ENCODE peak calls at places on chromosomes 13 and 19, in five cellular contexts. C is CD14-positive monocyte, Y is AG09309, Z is glutamatergic neuron, Q is omental fat pad. S is an unnamed sample.

GRCh38 chr13:109764474-109765292 is 21.7 kb downstream of the IRS2 start:
- DNase-seq in Z (peak), Y (no peak), Q (no peak), C (peak), S (no peak)

GRCh38 chr13:75395056-75395455 is 86.9 kb downstream of the TBC1D4 start:
- DNase-seq in Y (no peak), Q (no peak), C (no peak), Z (no peak), S (no peak)

GRCh38 chr19:42531313-42531712 is 3.0 kb upstream of the CEACAM1 start:
- DNase-seq in C (no peak), Z (no peak), Q (no peak), Y (no peak), S (no peak)

GRCh38 chr13:90256746-90257145 is 1090.7 kb upstream of the MIR17HG start:
- DNase-seq in C (no peak), Q (no peak), Z (no peak), Y (no peak), S (no peak)

GRCh38 chr13:105202384-105202783 is 1333.1 kb downstream of the EFNB2 start:
- DNase-seq in Y (no peak), Z (no peak), C (no peak), Q (no peak), S (no peak)

GRCh38 chr13:43848250-43848649 is 31.3 kb downstream of the CCDC122 start:
- DNase-seq in Q (no peak), Z (no peak), Y (peak), C (no peak), S (peak)

GRCh38 chr19:20078696-20079095 is 896 bp downstream of the ZNF90 start:
- DNase-seq in Q (no peak), C (no peak), Z (peak), Y (no peak), S (no peak)

GRCh38 chr13:45048890-45049407 is 59.6 kb downstream of the GPALPP1 start:
- DNase-seq in Y (no peak), Z (no peak), C (no peak), Q (no peak), S (no peak)

GRCh38 chr19:5961969-5962945 is 15.7 kb downstream of the RANBP3 start:
- DNase-seq in Z (no peak), C (peak), Q (no peak), Y (no peak), S (no peak)

GRCh38 chr13:76271728-76272232 is 614.4 kb downstream of the KCTD12 start:
- DNase-seq in C (no peak), Y (no peak), Z (no peak), Q (no peak), S (no peak)

GRCh38 chr13:106685142-106685541 is 117.2 kb upstream of the ARGLU1 start:
- DNase-seq in Y (no peak), Q (no peak), Z (no peak), C (no peak), S (no peak)

GRCh38 chr13:73129023-73129422 is 70.2 kb downstream of the KLF5 start:
- DNase-seq in Z (no peak), Q (no peak), C (no peak), Y (no peak), S (no peak)

GRCh38 chr13:106532111-106532929 is 3.1 kb downstream of the EFNB2 start:
- DNase-seq in Z (peak), Y (no peak), Q (no peak), C (no peak), S (no peak)

GRCh38 chr19:1512671-1513491 is at the start of gene ADAMTSL5:
- DNase-seq in Z (no peak), C (no peak), Y (no peak), Q (no peak), S (peak)

GRCh38 chr13:49308104-49308875 is 60.6 kb downstream of the CDADC1 start:
- DNase-seq in Y (no peak), Q (no peak), C (no peak), Z (no peak), S (peak)

GRCh38 chr19:33520844-33521479 is 629 bp downstream of the PEPD start:
- DNase-seq in Y (no peak), Q (no peak), C (no peak), Z (no peak), S (no peak)

GRCh38 chr19:2054763-2055162 is 3.7 kb upstream of the MKNK2 start:
- DNase-seq in Y (no peak), Z (no peak), Q (no peak), C (no peak), S (no peak)

GRCh38 chr19:50568321-50569022 is at the start of gene LRRC4B:
- DNase-seq in Z (peak), C (no peak), Q (no peak), Y (no peak), S (no peak)

GRCh38 chr19:46404039-46404883 is 9.1 kb downstream of the CCDC8 start:
- DNase-seq in Y (no peak), Z (peak), Q (no peak), C (no peak), S (no peak)
- TF ChIP-seq CTCF in Y (peak), Z (no peak), Q (no peak), C (peak), S (no peak)

GRCh38 chr19:4581381-4582111 is 22.1 kb upstream of the SEMA6B start:
- DNase-seq in Q (no peak), C (no peak), Y (no peak), Z (peak), S (no peak)

GRCh38 chr19:4580961-4581380 is 21.5 kb upstream of the SEMA6B start:
- DNase-seq in Y (no peak), Z (no peak), Q (no peak), C (no peak), S (no peak)

GRCh38 chr19:4579389-4579788 is 19.9 kb upstream of the SEMA6B start:
- DNase-seq in Q (no peak), C (no peak), Y (no peak), Z (no peak), S (no peak)

GRCh38 chr19:4578552-4579248 is 19.2 kb upstream of the SEMA6B start:
- DNase-seq in Q (no peak), Z (no peak), C (no peak), Y (no peak), S (no peak)

GRCh38 chr19:4580021-4580901 is 20.8 kb upstream of the SEMA6B start:
- DNase-seq in Q (no peak), Y (no peak), C (no peak), Z (peak), S (no peak)
- TF ChIP-seq CTCF in Q (no peak), Y (no peak), C (no peak), Z (no peak), S (peak)

GRCh38 chr19:8343483-8343844 is 402 bp upstream of the KANK3 start:
- DNase-seq in Z (no peak), Q (no peak), C (no peak), Y (no peak), S (no peak)
- TF ChIP-seq CTCF in Z (no peak), Q (no peak), C (no peak), Y (no peak), S (no peak)

GRCh38 chr13:77696863-77697207 is 652 bp upstream of the SLAIN1 start:
- DNase-seq in Z (no peak), C (no peak), Y (no peak), Q (no peak), S (no peak)
- TF ChIP-seq CTCF in Z (no peak), C (no peak), Y (no peak), Q (no peak), S (no peak)

GRCh38 chr19:317710-318508 is 26.7 kb downstream of the MIER2 start:
- DNase-seq in Y (no peak), C (no peak), Z (no peak), Q (no peak), S (no peak)
- TF ChIP-seq CTCF in Y (no peak), C (no peak), Z (peak), Q (no peak), S (no peak)

GRCh38 chr13:30796132-30796832 is 60.9 kb downstream of the ALOX5AP start:
- DNase-seq in Y (peak), Z (no peak), Q (no peak), C (no peak), S (peak)

GRCh38 chr13:30790592-30790991 is 55.2 kb downstream of the ALOX5AP start:
- DNase-seq in C (no peak), Q (no peak), Y (no peak), Z (no peak), S (no peak)

GRCh38 chr13:30791354-30791921 is 56.1 kb downstream of the ALOX5AP start:
- DNase-seq in Y (peak), Q (no peak), Z (peak), C (no peak), S (peak)

GRCh38 chr13:30789360-30789862 is 54.1 kb downstream of the ALOX5AP start:
- DNase-seq in Y (no peak), C (no peak), Q (no peak), Z (no peak), S (no peak)

GRCh38 chr13:30792257-30793000 is 57.1 kb downstream of the ALOX5AP start:
- DNase-seq in Q (no peak), Y (peak), Z (peak), C (no peak), S (peak)
- TF ChIP-seq CTCF in Q (no peak), Y (peak), Z (no peak), C (no peak), S (peak)

GRCh38 chr13:31045621-31046081 is 113.2 kb downstream of the TEX26 start:
- DNase-seq in C (peak), Y (peak), Z (no peak), Q (no peak), S (peak)
- TF ChIP-seq CTCF in C (no peak), Y (no peak), Z (no peak), Q (no peak), S (no peak)

GRCh38 chr13:99523838-99524237 is 22.6 kb downstream of the TM9SF2 start:
- DNase-seq in C (no peak), Y (no peak), Q (no peak), Z (no peak), S (no peak)

GRCh38 chr13:99525967-99526366 is 24.7 kb downstream of the TM9SF2 start:
- DNase-seq in Y (no peak), C (no peak), Q (no peak), Z (no peak), S (no peak)

GRCh38 chr13:99527346-99527745 is 26.1 kb downstream of the TM9SF2 start:
- DNase-seq in Z (no peak), C (no peak), Y (no peak), Q (no peak), S (no peak)

GRCh38 chr13:99526549-99526948 is 25.3 kb downstream of the TM9SF2 start:
- DNase-seq in C (no peak), Y (no peak), Z (no peak), Q (no peak), S (no peak)

DNA sequence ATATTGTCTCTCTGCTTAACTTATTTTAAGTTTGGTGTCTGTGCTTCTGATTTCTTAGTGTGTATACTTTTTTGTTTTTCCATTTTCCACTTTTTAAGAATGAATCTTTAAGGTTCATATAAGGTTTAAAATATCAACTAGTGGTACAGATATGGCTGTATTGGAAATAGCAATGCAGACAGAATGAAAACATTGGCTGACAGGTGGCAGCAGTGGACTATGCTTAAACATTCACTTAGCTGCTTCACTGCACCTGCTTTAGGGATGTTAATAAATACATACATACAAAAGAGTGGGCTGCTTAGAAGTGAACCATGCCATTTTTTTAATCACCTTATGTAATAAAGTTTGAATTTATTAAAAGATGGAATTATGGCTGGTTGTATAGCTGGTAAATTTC is 27.3 kb downstream of the TM9SF2 start:
- DNase-seq in Q (no peak), C (no peak), Y (no peak), Z (no peak), S (no peak)
- TF ChIP-seq CTCF in Q (no peak), C (no peak), Y (no peak), Z (no peak), S (peak)